ENCODE peak calls at places on chromosomes 13 and 19, in six cellular contexts. One of them, this sample, is unnamed.
A peak's percentile ranks its signal among the peaks of the same experiment; 100 is the strongest.

GRCh38 chr19:7983286-7983950 is 22.0 kb downstream of the ELAVL1 start:
- DNase-seq in GM23248: no peak
- DNase-seq in tibial artery: no peak
- DNase-seq in lung: no peak
- DNase-seq in HCT116: no peak
- DNase-seq in tibial nerve: no peak
- DNase-seq in this sample: no peak

GRCh38 chr13:34914416-34914815 is 27.7 kb upstream of the NBEA start:
- DNase-seq in tibial nerve: no peak
- DNase-seq in HCT116: no peak
- DNase-seq in tibial artery: no peak
- DNase-seq in GM23248: no peak
- DNase-seq in lung: no peak
- DNase-seq in this sample: no peak

GRCh38 chr19:38691938-38692457 is 44.5 kb downstream of the ACTN4 start:
- DNase-seq in tibial artery: peak; percentile 96
- DNase-seq in lung: peak; percentile 55
- DNase-seq in GM23248: peak; percentile 97
- DNase-seq in tibial nerve: no peak
- DNase-seq in HCT116: peak; percentile 78
- DNase-seq in this sample: peak; percentile 85

GRCh38 chr13:102724923-102725322 is 30.1 kb upstream of the METTL21C start:
- DNase-seq in tibial artery: no peak
- DNase-seq in tibial nerve: no peak
- DNase-seq in HCT116: no peak
- DNase-seq in lung: no peak
- DNase-seq in GM23248: peak; percentile 80
- DNase-seq in this sample: no peak

GRCh38 chr13:40430234-40430633 is 236.2 kb downstream of the FOXO1 start:
- DNase-seq in tibial nerve: no peak
- DNase-seq in tibial artery: no peak
- DNase-seq in HCT116: no peak
- DNase-seq in GM23248: no peak
- DNase-seq in lung: no peak
- DNase-seq in this sample: no peak

GRCh38 chr13:47933688-47934011 is 67.4 kb downstream of the SUCLA2 start:
- DNase-seq in tibial artery: no peak
- DNase-seq in HCT116: no peak
- DNase-seq in tibial nerve: no peak
- DNase-seq in lung: no peak
- DNase-seq in GM23248: no peak
- DNase-seq in this sample: no peak

GRCh38 chr19:41708481-41708880 is at the start of gene CEACAM5:
- DNase-seq in GM23248: no peak
- DNase-seq in tibial nerve: no peak
- DNase-seq in HCT116: no peak
- DNase-seq in lung: no peak
- DNase-seq in tibial artery: no peak
- DNase-seq in this sample: no peak

GRCh38 chr19:49338691-49339363 is 3.6 kb downstream of the CD37 start:
- DNase-seq in tibial artery: peak; percentile 90
- DNase-seq in tibial nerve: no peak
- DNase-seq in HCT116: no peak
- DNase-seq in GM23248: peak; percentile 55
- DNase-seq in lung: peak; percentile 93
- DNase-seq in this sample: peak; percentile 71

GRCh38 chr13:44040754-44041100 is 161.0 kb downstream of the LACC1 start:
- DNase-seq in tibial artery: no peak
- DNase-seq in tibial nerve: no peak
- DNase-seq in GM23248: peak; percentile 53
- DNase-seq in HCT116: no peak
- DNase-seq in lung: no peak
- DNase-seq in this sample: no peak

GRCh38 chr19:41702208-41702651 is 6.2 kb upstream of the CEACAM5 start:
- DNase-seq in tibial nerve: no peak
- DNase-seq in tibial artery: no peak
- DNase-seq in GM23248: peak; percentile 47
- DNase-seq in lung: no peak
- DNase-seq in HCT116: no peak
- DNase-seq in this sample: no peak

GRCh38 chr19:5967994-5968430 is 9.9 kb downstream of the RANBP3 start:
- DNase-seq in lung: peak; percentile 65
- DNase-seq in GM23248: peak; percentile 81
- DNase-seq in tibial artery: peak; percentile 77
- DNase-seq in HCT116: peak; percentile 50
- DNase-seq in tibial nerve: peak; percentile 77
- DNase-seq in this sample: no peak

GRCh38 chr19:615619-616018 is 17.7 kb downstream of the POLRMT start:
- DNase-seq in HCT116: no peak
- DNase-seq in tibial artery: no peak
- DNase-seq in lung: no peak
- DNase-seq in GM23248: no peak
- DNase-seq in tibial nerve: no peak
- DNase-seq in this sample: no peak

GRCh38 chr19:42287017-42287825 is 14.7 kb upstream of the PRR19 start:
- DNase-seq in tibial artery: no peak
- DNase-seq in tibial nerve: no peak
- DNase-seq in lung: no peak
- DNase-seq in HCT116: no peak
- DNase-seq in GM23248: no peak
- DNase-seq in this sample: no peak

GRCh38 chr13:107586216-107586615 is 629.1 kb downstream of the LIG4 start:
- DNase-seq in tibial nerve: no peak
- DNase-seq in HCT116: no peak
- DNase-seq in lung: no peak
- DNase-seq in tibial artery: no peak
- DNase-seq in GM23248: peak; percentile 86
- DNase-seq in this sample: no peak

GRCh38 chr19:913080-913748 is at the start of gene R3HDM4:
- DNase-seq in lung: peak; percentile 75
- DNase-seq in tibial artery: peak; percentile 88
- DNase-seq in tibial nerve: peak; percentile 67
- DNase-seq in GM23248: peak; percentile 83
- DNase-seq in HCT116: no peak
- DNase-seq in this sample: peak; percentile 68

GRCh38 chr13:52983836-52984235 is 44.8 kb upstream of the OLFM4 start:
- DNase-seq in tibial artery: no peak
- DNase-seq in tibial nerve: no peak
- DNase-seq in lung: no peak
- DNase-seq in GM23248: no peak
- DNase-seq in HCT116: no peak
- DNase-seq in this sample: no peak

GRCh38 chr19:41564515-41565383 is 11.2 kb upstream of the CEACAM21 start:
- DNase-seq in HCT116: no peak
- DNase-seq in tibial nerve: no peak
- DNase-seq in lung: no peak
- DNase-seq in tibial artery: no peak
- DNase-seq in GM23248: peak; percentile 47
- DNase-seq in this sample: peak; percentile 56

GRCh38 chr13:110511509-110512181 is 49.9 kb downstream of the RAB20 start:
- DNase-seq in lung: no peak
- DNase-seq in tibial nerve: no peak
- DNase-seq in GM23248: no peak
- DNase-seq in tibial artery: peak; percentile 64
- DNase-seq in HCT116: no peak
- DNase-seq in this sample: no peak

GRCh38 chr19:11552666-11553372 is 6.2 kb downstream of the ELOF1 start:
- DNase-seq in tibial nerve: no peak
- DNase-seq in HCT116: no peak
- DNase-seq in GM23248: no peak
- DNase-seq in lung: no peak
- DNase-seq in tibial artery: no peak
- DNase-seq in this sample: no peak

GRCh38 chr19:11555246-11555645 is 3.8 kb downstream of the ELOF1 start:
- DNase-seq in HCT116: no peak
- DNase-seq in GM23248: no peak
- DNase-seq in tibial artery: no peak
- DNase-seq in lung: no peak
- DNase-seq in tibial nerve: no peak
- DNase-seq in this sample: no peak

GRCh38 chr19:11556634-11557420 is 2.2 kb downstream of the ELOF1 start:
- DNase-seq in HCT116: no peak
- DNase-seq in GM23248: no peak
- DNase-seq in tibial artery: no peak
- DNase-seq in tibial nerve: no peak
- DNase-seq in lung: no peak
- DNase-seq in this sample: no peak

GRCh38 chr19:11551603-11552235 is 7.3 kb downstream of the ELOF1 start:
- DNase-seq in GM23248: peak; percentile 50
- DNase-seq in HCT116: no peak
- DNase-seq in tibial artery: peak; percentile 87
- DNase-seq in lung: no peak
- DNase-seq in tibial nerve: no peak
- DNase-seq in this sample: no peak

DNA sequence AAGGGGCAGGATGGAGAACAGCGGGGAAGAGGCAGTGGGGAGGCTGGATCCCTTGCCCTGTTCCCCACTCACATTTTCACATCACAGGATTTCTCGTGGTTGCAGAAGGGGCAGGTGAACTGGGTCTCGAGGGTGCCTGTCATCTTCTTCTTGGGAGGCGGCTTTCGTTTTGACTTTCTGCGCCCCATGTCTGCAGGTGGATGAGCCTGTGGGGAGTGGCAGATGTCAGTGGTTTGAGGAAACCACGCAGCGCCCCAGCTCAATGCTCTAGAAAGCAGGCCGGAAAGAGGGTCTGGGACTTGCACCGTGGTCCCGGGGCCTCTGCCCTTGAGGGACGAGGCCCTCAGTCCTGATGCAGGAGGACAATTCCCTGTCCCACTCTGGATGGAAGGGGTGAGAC is 4.9 kb downstream of the ELOF1 start:
- DNase-seq in HCT116: no peak
- DNase-seq in GM23248: no peak
- DNase-seq in lung: no peak
- DNase-seq in tibial artery: no peak
- DNase-seq in tibial nerve: no peak
- DNase-seq in this sample: no peak
- H3K27ac ChIP-seq in HCT116: no peak overlapping the region
- H3K27ac ChIP-seq in GM23248: no peak overlapping the region
- H3K27ac ChIP-seq in lung: no peak overlapping the region
- H3K27ac ChIP-seq in tibial artery: no peak overlapping the region
- H3K27ac ChIP-seq in tibial nerve: no peak overlapping the region
- H3K27ac ChIP-seq in this sample: no peak overlapping the region

GRCh38 chr19:1969176-1970002 is 28.4 kb downstream of the CSNK1G2 start:
- DNase-seq in GM23248: no peak
- DNase-seq in tibial artery: no peak
- DNase-seq in tibial nerve: no peak
- DNase-seq in HCT116: no peak
- DNase-seq in lung: no peak
- DNase-seq in this sample: no peak

GRCh38 chr19:1968279-1969175 is 27.6 kb downstream of the CSNK1G2 start:
- DNase-seq in GM23248: no peak
- DNase-seq in tibial nerve: no peak
- DNase-seq in tibial artery: no peak
- DNase-seq in lung: no peak
- DNase-seq in HCT116: no peak
- DNase-seq in this sample: no peak

GRCh38 chr19:1970003-1970805 is 29.2 kb downstream of the CSNK1G2 start:
- DNase-seq in tibial artery: no peak
- DNase-seq in GM23248: no peak
- DNase-seq in lung: no peak
- DNase-seq in HCT116: no peak
- DNase-seq in tibial nerve: no peak
- DNase-seq in this sample: no peak

GRCh38 chr19:1970806-1971502 is 30.0 kb downstream of the CSNK1G2 start:
- DNase-seq in GM23248: no peak
- DNase-seq in HCT116: no peak
- DNase-seq in tibial nerve: no peak
- DNase-seq in lung: no peak
- DNase-seq in tibial artery: no peak
- DNase-seq in this sample: no peak

GRCh38 chr19:1967087-1967608 is 26.2 kb downstream of the CSNK1G2 start:
- DNase-seq in GM23248: no peak
- DNase-seq in tibial artery: no peak
- DNase-seq in tibial nerve: no peak
- DNase-seq in lung: no peak
- DNase-seq in HCT116: no peak
- DNase-seq in this sample: no peak
- H3K4me3 ChIP-seq in GM23248: no peak overlapping the region
- H3K4me3 ChIP-seq in tibial artery: no peak overlapping the region
- H3K4me3 ChIP-seq in tibial nerve: no peak overlapping the region
- H3K4me3 ChIP-seq in lung: no peak overlapping the region
- H3K4me3 ChIP-seq in HCT116: no peak overlapping the region
- H3K4me3 ChIP-seq in this sample: no peak overlapping the region

GRCh38 chr13:50543767-50544166 is 299.7 kb downstream of the DLEU7 start:
- DNase-seq in lung: no peak
- DNase-seq in GM23248: peak; percentile 84
- DNase-seq in tibial artery: no peak
- DNase-seq in HCT116: no peak
- DNase-seq in tibial nerve: no peak
- DNase-seq in this sample: no peak

GRCh38 chr13:50537029-50537428 is 306.5 kb downstream of the DLEU7 start:
- DNase-seq in HCT116: no peak
- DNase-seq in tibial nerve: no peak
- DNase-seq in tibial artery: no peak
- DNase-seq in lung: no peak
- DNase-seq in GM23248: no peak
- DNase-seq in this sample: no peak

GRCh38 chr13:50544226-50544625 is 299.3 kb downstream of the DLEU7 start:
- DNase-seq in tibial nerve: no peak
- DNase-seq in HCT116: no peak
- DNase-seq in tibial artery: no peak
- DNase-seq in lung: no peak
- DNase-seq in GM23248: no peak
- DNase-seq in this sample: no peak

GRCh38 chr13:50535050-50535449 is 308.4 kb downstream of the DLEU7 start:
- DNase-seq in tibial artery: no peak
- DNase-seq in lung: no peak
- DNase-seq in tibial nerve: no peak
- DNase-seq in GM23248: no peak
- DNase-seq in HCT116: no peak
- DNase-seq in this sample: no peak

GRCh38 chr13:50539791-50540530 is 303.5 kb downstream of the DLEU7 start:
- DNase-seq in tibial artery: no peak
- DNase-seq in tibial nerve: no peak
- DNase-seq in HCT116: no peak
- DNase-seq in lung: no peak
- DNase-seq in GM23248: no peak
- DNase-seq in this sample: no peak
- H3K27ac ChIP-seq in tibial artery: no peak overlapping the region
- H3K27ac ChIP-seq in tibial nerve: no peak overlapping the region
- H3K27ac ChIP-seq in HCT116: no peak overlapping the region
- H3K27ac ChIP-seq in lung: no peak overlapping the region
- H3K27ac ChIP-seq in GM23248: no peak overlapping the region
- H3K27ac ChIP-seq in this sample: no peak overlapping the region

DNA sequence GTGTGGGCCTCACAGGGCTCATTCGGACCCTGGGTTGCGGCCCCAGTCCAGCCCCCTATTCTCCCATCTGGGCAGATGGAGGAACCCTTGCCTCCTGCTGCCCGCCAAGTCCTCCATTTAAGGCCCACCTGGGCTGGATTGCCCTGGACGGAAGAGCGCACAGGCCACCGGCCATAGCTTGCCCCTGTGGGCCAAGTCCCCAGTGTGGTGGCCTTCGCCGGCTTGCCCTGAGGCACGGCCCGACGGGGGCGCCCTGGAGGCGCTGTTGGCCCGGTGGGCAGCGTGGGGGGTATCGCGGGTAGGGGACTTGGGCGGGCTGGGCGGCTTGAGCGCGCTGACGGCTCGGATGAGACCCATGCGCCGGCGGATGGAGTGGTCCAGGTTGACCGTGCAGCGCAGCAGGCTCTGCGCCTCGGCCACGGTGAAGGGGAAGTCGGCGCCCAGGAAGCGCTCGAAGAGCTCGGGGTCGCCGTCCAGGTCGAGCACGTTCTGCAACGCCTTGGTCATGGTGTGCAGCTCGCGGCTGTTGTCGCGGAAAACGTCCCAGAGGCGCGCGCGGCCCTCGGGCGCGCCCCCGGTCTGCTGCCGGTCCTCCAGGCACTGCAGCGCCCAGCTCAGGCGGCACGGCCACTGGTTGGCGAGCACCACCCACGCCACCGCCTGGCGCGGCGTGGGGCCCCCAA is 8.8 kb downstream of the NKPD1 start:
- DNase-seq in tibial nerve: no peak
- DNase-seq in tibial artery: no peak
- DNase-seq in HCT116: no peak
- DNase-seq in GM23248: peak; percentile 20
- DNase-seq in lung: no peak
- DNase-seq in this sample: no peak
- H3K4me3 ChIP-seq in tibial nerve: no peak overlapping the region
- H3K4me3 ChIP-seq in tibial artery: no peak overlapping the region
- H3K4me3 ChIP-seq in HCT116: no peak overlapping the region
- H3K4me3 ChIP-seq in GM23248: peak overlapping the region; percentile 39
- H3K4me3 ChIP-seq in lung: no peak overlapping the region
- H3K4me3 ChIP-seq in this sample: peak overlapping the region; percentile 41

This sample was measured in right atrium auricular region.